ENCODE peak calls at places on chromosomes 13 and 19, in four cellular contexts. K is A549; R is upper lobe of left lung; E is CD4-positive, CD25-positive, alpha-beta regulatory T cell. A is an unnamed sample. For H3K4me1, the result is how much of the 10 kb centered on the place peaks cover.

GRCh38 chr19:15631817-15632216 is 8.9 kb upstream of the CYP4F3 start:
- DNase-seq in K (no peak), R (no peak), E (peak), A (peak)

GRCh38 chr13:26956532-26957142 is 196.1 kb upstream of the GPR12 start:
- DNase-seq in K (peak), R (no peak), E (no peak), A (peak)

GRCh38 chr13:106521101-106521799 is 14.2 kb downstream of the EFNB2 start:
- DNase-seq in K (no peak), R (no peak), E (no peak), A (no peak)

GRCh38 chr13:80533175-80533574 is 192.2 kb upstream of the SPRY2 start:
- DNase-seq in K (no peak), R (no peak), E (no peak), A (no peak)

GRCh38 chr13:80399340-80400163 is 58.6 kb upstream of the SPRY2 start:
- DNase-seq in K (no peak), R (no peak), E (no peak), A (peak)

GRCh38 chr19:7870571-7871279 is 3.5 kb downstream of the PRR36 start:
- DNase-seq in K (peak), R (no peak), E (peak), A (peak)

GRCh38 chr13:79212064-79212619 is 193.9 kb downstream of the RBM26 start:
- DNase-seq in K (no peak), R (no peak), E (no peak), A (no peak)

GRCh38 chr19:58059003-58059671 is at the start of gene ZNF135:
- DNase-seq in K (no peak), R (peak), E (peak), A (peak)

GRCh38 chr13:109787135-109787954 is 962 bp upstream of the IRS2 start:
- DNase-seq in K (no peak), R (peak), E (peak), A (no peak)

GRCh38 chr19:10773969-10774368 is 56.1 kb downstream of the DNM2 start:
- DNase-seq in K (no peak), R (no peak), E (no peak), A (no peak)

GRCh38 chr19:13796301-13797057 is 1.2 kb downstream of the ZSWIM4 start:
- DNase-seq in K (peak), R (no peak), E (no peak), A (no peak)

GRCh38 chr13:43128504-43128929 is 105.1 kb downstream of the DNAJC15 start:
- DNase-seq in K (no peak), R (no peak), E (no peak), A (no peak)

GRCh38 chr13:73403362-73404150 is 344.8 kb downstream of the KLF5 start:
- DNase-seq in K (no peak), R (no peak), E (no peak), A (no peak)

GRCh38 chr19:21321996-21322395 is 7.2 kb downstream of the ZNF708 start:
- DNase-seq in K (no peak), R (no peak), E (no peak), A (no peak)

GRCh38 chr19:53903055-53903680 is 5.9 kb upstream of the CACNG7 start:
- DNase-seq in K (peak), R (no peak), E (peak), A (peak)

GRCh38 chr19:23855676-23856075 is 59.0 kb upstream of the ZNF726 start:
- DNase-seq in K (no peak), R (no peak), E (no peak), A (no peak)

GRCh38 chr13:37816276-37816675 is 53.3 kb downstream of the TRPC4 start:
- DNase-seq in K (no peak), R (no peak), E (no peak), A (no peak)

GRCh38 chr13:28464861-28465260 is 30.1 kb downstream of the FLT1 start:
- DNase-seq in K (no peak), R (no peak), E (no peak), A (no peak)

GRCh38 chr13:35723820-35724219 is 247.3 kb upstream of the MAB21L1 start:
- DNase-seq in K (no peak), R (no peak), E (no peak), A (no peak)

GRCh38 chr19:17054746-17055145 is 20.5 kb downstream of the HAUS8 start:
- DNase-seq in K (no peak), R (no peak), E (no peak), A (no peak)

GRCh38 chr13:83538636-83539035 is 343.6 kb downstream of the SLITRK1 start:
- DNase-seq in K (no peak), R (no peak), E (no peak), A (no peak)

GRCh38 chr13:95323930-95324662 is 22.8 kb upstream of the ABCC4 start:
- DNase-seq in K (no peak), R (no peak), E (no peak), A (no peak)

GRCh38 chr13:77422724-77423123 is 95.8 kb upstream of the MYCBP2 start:
- DNase-seq in K (no peak), R (no peak), E (no peak), A (no peak)

GRCh38 chr13:96294930-96295657 is 205.2 kb downstream of the HS6ST3 start:
- DNase-seq in K (no peak), R (no peak), E (no peak), A (no peak)

GRCh38 chr19:21835810-21836444 is at the start of gene ZNF43:
- DNase-seq in K (peak), R (peak), E (peak), A (peak)

GRCh38 chr13:74024314-74024713 is 109.9 kb downstream of the KLF12 start:
- DNase-seq in K (no peak), R (no peak), E (no peak), A (no peak)

GRCh38 chr13:40479196-40479845 is 187.1 kb downstream of the FOXO1 start:
- DNase-seq in K (no peak), R (peak), E (no peak), A (no peak)

GRCh38 chr13:26721251-26721939 is 39.2 kb downstream of the GPR12 start:
- DNase-seq in K (peak), R (no peak), E (peak), A (peak)

GRCh38 chr19:38355728-38356725 is 18.3 kb upstream of the PSMD8 start:
- DNase-seq in K (no peak), R (no peak), E (no peak), A (no peak)

GRCh38 chr13:67299072-67299635 is 69.0 kb upstream of the PCDH9 start:
- DNase-seq in K (peak), R (no peak), E (no peak), A (no peak)

GRCh38 chr13:76019421-76020044 is 383.4 kb downstream of the LMO7 start:
- DNase-seq in K (peak), R (peak), E (no peak), A (peak)

GRCh38 chr19:38970664-38971532 is 4.6 kb downstream of the FBXO17 start:
- DNase-seq in K (peak), R (no peak), E (no peak), A (no peak)

GRCh38 chr13:46286972-46287371 is 75.2 kb downstream of the LRRC63 start:
- DNase-seq in K (no peak), R (no peak), E (no peak), A (no peak)

DNA sequence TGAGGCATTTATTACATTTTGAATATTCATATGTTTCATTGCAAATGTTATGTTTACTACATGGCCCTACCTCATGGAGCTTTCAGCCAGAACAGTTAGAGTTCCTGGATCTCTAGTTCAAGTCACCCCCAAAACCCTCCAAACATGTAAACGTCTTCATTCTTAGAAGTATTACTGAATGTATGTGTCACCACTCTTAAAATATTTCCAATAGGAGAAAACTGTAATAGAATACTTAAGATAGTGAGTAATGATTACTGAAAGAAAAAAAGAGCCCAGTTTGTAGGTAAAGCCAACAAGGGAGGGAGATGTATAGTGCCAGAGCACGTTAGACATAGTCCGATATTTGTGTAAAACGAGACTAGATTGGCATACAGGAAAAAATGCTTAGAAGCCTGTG is 23.5 kb downstream of the URI1 start:
- DNase-seq in K (no peak), R (no peak), E (no peak), A (no peak)
- H3K4me3 ChIP-seq in K (no peak), R (no peak), E (peak), A (no peak)

GRCh38 chr19:29676586-29676985 is 11.3 kb downstream of the PLEKHF1 start:
- DNase-seq in K (no peak), R (no peak), E (no peak), A (no peak)
- H3K27ac ChIP-seq in K (no peak), R (peak), E (peak), A (no peak)

GRCh38 chr19:34172661-34173144 is 399 bp downstream of the LSM14A start:
- DNase-seq in K (no peak), R (no peak), E (peak), A (no peak)

GRCh38 chr19:34171539-34171876 is 796 bp upstream of the LSM14A start:
- DNase-seq in K (no peak), R (no peak), E (no peak), A (no peak)

GRCh38 chr19:34171877-34172660 is at the start of gene LSM14A:
- DNase-seq in K (peak), R (peak), E (peak), A (peak)

GRCh38 chr19:34176581-34176980 is 4.3 kb downstream of the LSM14A start:
- DNase-seq in K (no peak), R (no peak), E (no peak), A (no peak)

GRCh38 chr19:34173145-34173956 is 1.0 kb downstream of the LSM14A start:
- DNase-seq in K (peak), R (no peak), E (no peak), A (peak)
- H3K4me1 ChIP-seq in K (half or more), R (half or more), E (half or more), A (under half)

DNA sequence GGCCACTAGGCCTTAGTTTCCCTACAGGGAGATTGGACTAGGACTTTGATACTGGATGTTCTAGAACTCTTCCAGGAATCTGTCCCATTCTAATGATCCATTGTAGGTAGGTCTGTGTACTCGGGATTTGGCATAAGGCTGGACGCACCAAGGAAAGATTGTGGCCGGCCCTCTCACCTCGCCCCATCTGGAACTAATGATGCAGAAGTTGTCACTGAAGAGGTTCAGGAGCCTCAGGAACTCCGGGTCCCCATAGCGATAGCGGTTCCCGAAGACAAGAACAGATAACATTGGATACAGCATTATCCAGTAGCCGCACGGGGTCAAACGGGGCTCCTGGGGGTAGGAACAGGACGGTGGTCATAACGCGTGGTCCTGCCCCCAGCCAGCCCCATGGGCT is 11.2 kb downstream of the EGLN2 start:
- DNase-seq in K (no peak), R (no peak), E (no peak), A (no peak)
- H3K4me3 ChIP-seq in K (no peak), R (peak), E (no peak), A (no peak)

GRCh38 chr19:31303262-31303815 is 45.9 kb downstream of the TSHZ3 start:
- DNase-seq in K (no peak), R (peak), E (no peak), A (no peak)

GRCh38 chr19:31301306-31301980 is 47.8 kb downstream of the TSHZ3 start:
- DNase-seq in K (no peak), R (peak), E (no peak), A (no peak)

GRCh38 chr19:31307270-31307669 is 42.0 kb downstream of the TSHZ3 start:
- DNase-seq in K (no peak), R (no peak), E (no peak), A (no peak)

GRCh38 chr19:31306006-31306753 is 43.1 kb downstream of the TSHZ3 start:
- DNase-seq in K (no peak), R (peak), E (no peak), A (no peak)

GRCh38 chr19:31304877-31305312 is 44.3 kb downstream of the TSHZ3 start:
- DNase-seq in K (no peak), R (no peak), E (no peak), A (no peak)
- H3K27ac ChIP-seq in K (no peak), R (no peak), E (no peak), A (no peak)

DNA sequence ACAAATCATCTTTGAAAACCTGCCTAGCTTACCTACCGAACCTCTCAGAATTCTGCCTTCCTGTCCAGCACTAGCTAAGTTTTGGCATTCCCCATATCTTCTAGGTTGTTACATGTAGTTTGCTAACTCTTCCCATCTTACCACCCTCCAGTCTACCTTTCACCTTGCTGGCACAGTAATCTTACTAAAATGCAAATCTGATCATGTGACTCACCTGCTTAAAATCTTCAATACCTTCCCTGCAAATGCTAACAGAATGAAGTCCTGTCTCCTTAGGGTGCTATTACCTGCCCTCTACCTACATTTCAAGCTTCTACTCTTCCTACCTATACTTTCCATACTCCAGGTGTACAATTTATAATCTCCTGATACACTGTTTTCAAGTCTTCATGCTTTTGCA is 30.4 kb downstream of the INTS6 start:
- DNase-seq in K (no peak), R (no peak), E (no peak), A (no peak)
- H3K4me1 ChIP-seq in K (under half), R (under half), E (half or more), A (under half)